ENCODE peak calls at places on chromosomes 16 and 17, in four cellular contexts. T, N, B and V are unnamed samples.
A peak's percentile ranks its signal among the peaks of the same experiment; 100 is the strongest.

GRCh38 chr16:28874406-28874805 is 3.9 kb upstream of the ATP2A1 start:
- DNase-seq in T (no peak), N (no peak), B (no peak), V (no peak)

GRCh38 chr17:34723875-34724274 is 144.5 kb downstream of the TMEM132E start:
- DNase-seq in T (no peak), N (no peak), B (no peak), V (no peak)

GRCh38 chr17:39660011-39660360 is 5.2 kb upstream of the TCAP start:
- DNase-seq in T (no peak), N (no peak), B (no peak), V (no peak)

GRCh38 chr17:74502866-74503265 is 28.4 kb downstream of the CD300LB start:
- DNase-seq in T (no peak), N (no peak), B (no peak), V (no peak)

GRCh38 chr16:27154573-27155521 is 48.5 kb upstream of the KDM8 start:
- DNase-seq in T (no peak), N (peak; percentile 23), B (peak; percentile 66), V (peak; percentile 9)

GRCh38 chr17:59365383-59365981 is 34.0 kb downstream of the YPEL2 start:
- DNase-seq in T (no peak), N (no peak), B (no peak), V (peak; percentile 91)

GRCh38 chr16:91484-91883 is 13.5 kb downstream of the MPG start:
- DNase-seq in T (no peak), N (no peak), B (no peak), V (peak; percentile 81)

GRCh38 chr17:4043862-4044261 is 79.6 kb upstream of the ATP2A3 start:
- DNase-seq in T (no peak), N (no peak), B (no peak), V (no peak)

GRCh38 chr17:14304876-14305636 is 4.2 kb downstream of the HS3ST3B1 start:
- DNase-seq in T (no peak), N (no peak), B (no peak), V (no peak)

GRCh38 chr16:86406056-86406455 is 104.3 kb upstream of the FOXF1 start:
- DNase-seq in T (no peak), N (no peak), B (no peak), V (no peak)

GRCh38 chr17:61875804-61876203 is 12.5 kb upstream of the BRIP1 start:
- DNase-seq in T (no peak), N (no peak), B (no peak), V (no peak)

GRCh38 chr16:14018848-14019247 is 52.3 kb upstream of the MRTFB start:
- DNase-seq in T (no peak), N (no peak), B (no peak), V (no peak)

GRCh38 chr17:13337171-13337570 is 264.6 kb downstream of the HS3ST3A1 start:
- DNase-seq in T (no peak), N (no peak), B (no peak), V (no peak)

GRCh38 chr16:31052131-31052530 is 18.8 kb downstream of the STX4 start:
- DNase-seq in T (peak; percentile 65), N (peak; percentile 94), B (no peak), V (no peak)

GRCh38 chr17:10118788-10119130 is 79.6 kb downstream of the GAS7 start:
- DNase-seq in T (no peak), N (no peak), B (no peak), V (no peak)

GRCh38 chr17:50362661-50363060 is 10.3 kb downstream of the MRPL27 start:
- DNase-seq in T (no peak), N (no peak), B (no peak), V (no peak)

GRCh38 chr16:56990407-56991286 is 1.3 kb downstream of the NLRC5 start:
- DNase-seq in T (no peak), N (no peak), B (no peak), V (no peak)

GRCh38 chr17:14434506-14434905 is 133.6 kb downstream of the HS3ST3B1 start:
- DNase-seq in T (no peak), N (no peak), B (no peak), V (no peak)

GRCh38 chr17:77613627-77614026 is 344.9 kb upstream of the TNRC6C start:
- DNase-seq in T (no peak), N (no peak), B (no peak), V (no peak)

GRCh38 chr16:48556913-48557351 is 53.0 kb downstream of the N4BP1 start:
- DNase-seq in T (no peak), N (peak; percentile 12), B (no peak), V (no peak)

GRCh38 chr16:83574388-83574787 is 233.4 kb upstream of the HSBP1 start:
- DNase-seq in T (peak; percentile 52), N (peak; percentile 14), B (no peak), V (no peak)